ENCODE peak calls at places on chromosomes 13 and 19, in five cellular contexts. D is trophoblast cell, O is kidney, I is H9, X is fibroblast of lung. Y is an unnamed sample.

GRCh38 chr13:41699759-41700158 is 242.4 kb downstream of the RGCC start:
- DNase-seq in D (no peak), O (no peak), I (no peak), X (no peak), Y (no peak)

GRCh38 chr13:51419015-51419636 is 33.7 kb downstream of the INTS6 start:
- DNase-seq in D (no peak), O (no peak), I (no peak), X (no peak), Y (no peak)

GRCh38 chr19:30070198-30070969 is 128.3 kb downstream of the URI1 start:
- DNase-seq in D (no peak), O (peak; percentile 63), I (peak; percentile 21), X (no peak), Y (no peak)

GRCh38 chr13:35741657-35742056 is 265.2 kb upstream of the MAB21L1 start:
- DNase-seq in D (no peak), O (no peak), I (no peak), X (no peak), Y (no peak)

GRCh38 chr19:46818812-46819211 is 30.4 kb upstream of the SLC1A5 start:
- DNase-seq in D (no peak), O (no peak), I (peak; percentile 43), X (peak; percentile 38), Y (no peak)

GRCh38 chr19:990119-990571 is 6.0 kb downstream of the WDR18 start:
- DNase-seq in D (no peak), O (no peak), I (no peak), X (no peak), Y (no peak)

GRCh38 chr19:49677901-49678674 is 1.0 kb downstream of the PRMT1 start:
- DNase-seq in D (peak; percentile 92), O (no peak), I (peak; percentile 91), X (peak; percentile 56), Y (peak; percentile 73)

GRCh38 chr19:7734220-7735203 is 2.6 kb upstream of the CLEC4G start:
- DNase-seq in D (no peak), O (peak; percentile 28), I (no peak), X (peak; percentile 17), Y (no peak)

GRCh38 chr13:71240906-71241305 is 626.1 kb downstream of the DACH1 start:
- DNase-seq in D (no peak), O (no peak), I (no peak), X (peak; percentile 59), Y (no peak)

GRCh38 chr13:98496239-98496668 is 80.7 kb downstream of the STK24 start:
- DNase-seq in D (no peak), O (no peak), I (no peak), X (peak; percentile 72), Y (peak; percentile 87)

GRCh38 chr13:37014609-37015008 is 14.0 kb downstream of the EXOSC8 start:
- DNase-seq in D (no peak), O (no peak), I (no peak), X (peak; percentile 53), Y (no peak)

GRCh38 chr13:36887758-36888521 is 32.1 kb downstream of the SMAD9 start:
- DNase-seq in D (no peak), O (no peak), I (peak; percentile 35), X (no peak), Y (no peak)

GRCh38 chr19:49331616-49332055 is 3.6 kb upstream of the CD37 start:
- DNase-seq in D (no peak), O (no peak), I (peak; percentile 71), X (peak; percentile 50), Y (peak; percentile 59)

GRCh38 chr13:110133425-110134235 is 173.3 kb downstream of the COL4A1 start:
- DNase-seq in D (no peak), O (no peak), I (no peak), X (no peak), Y (no peak)

GRCh38 chr19:3518669-3519068 is 12.6 kb downstream of the FZR1 start:
- DNase-seq in D (no peak), O (no peak), I (no peak), X (no peak), Y (no peak)

GRCh38 chr13:95100525-95101121 is 200.6 kb downstream of the ABCC4 start:
- DNase-seq in D (no peak), O (no peak), I (no peak), X (peak; percentile 47), Y (no peak)

GRCh38 chr19:50496189-50497029 is 14.6 kb downstream of the JOSD2 start:
- DNase-seq in D (no peak), O (peak; percentile 53), I (peak; percentile 71), X (no peak), Y (peak; percentile 62)

GRCh38 chr19:14782978-14783545 is 4.7 kb upstream of the ADGRE2 start:
- DNase-seq in D (peak; percentile 29), O (no peak), I (peak; percentile 14), X (no peak), Y (no peak)

GRCh38 chr13:110444226-110444653 is 117.3 kb downstream of the RAB20 start:
- DNase-seq in D (peak; percentile 43), O (no peak), I (no peak), X (peak; percentile 49), Y (no peak)

GRCh38 chr19:5338661-5339469 is 1.7 kb downstream of the PTPRS start:
- DNase-seq in D (no peak), O (no peak), I (peak; percentile 70), X (no peak), Y (no peak)

GRCh38 chr13:21557995-21558394 is 46.0 kb downstream of the MICU2 start:
- DNase-seq in D (peak; percentile 15), O (no peak), I (peak; percentile 40), X (no peak), Y (no peak)

GRCh38 chr19:34351382-34351802 is 13.6 kb upstream of the GPI start:
- DNase-seq in D (no peak), O (no peak), I (no peak), X (no peak), Y (no peak)

GRCh38 chr13:50244913-50245574 is 229.8 kb downstream of the KCNRG start:
- DNase-seq in D (no peak), O (no peak), I (no peak), X (peak; percentile 94), Y (no peak)

GRCh38 chr19:51690359-51691121 is 2.6 kb upstream of the SPACA6 start:
- DNase-seq in D (peak; percentile 68), O (peak; percentile 89), I (peak; percentile 83), X (peak; percentile 78), Y (no peak)

GRCh38 chr19:748274-748598 is 2.7 kb upstream of the MISP start:
- DNase-seq in D (peak; percentile 35), O (no peak), I (no peak), X (no peak), Y (no peak)

GRCh38 chr19:51341976-51342580 is at the start of gene VSIG10L:
- DNase-seq in D (no peak), O (peak; percentile 49), I (no peak), X (no peak), Y (no peak)

GRCh38 chr19:30391554-30392551 is 19.7 kb downstream of the ZNF536 start:
- DNase-seq in D (no peak), O (no peak), I (peak; percentile 41), X (no peak), Y (no peak)

GRCh38 chr13:36553501-36553900 is 120.3 kb upstream of the SERTM1 start:
- DNase-seq in D (peak; percentile 22), O (no peak), I (no peak), X (no peak), Y (no peak)

GRCh38 chr13:32408296-32408998 is 19.5 kb downstream of the N4BP2L1 start:
- DNase-seq in D (no peak), O (no peak), I (no peak), X (no peak), Y (no peak)

GRCh38 chr19:518292-519231 is 11.3 kb downstream of the TPGS1 start:
- DNase-seq in D (no peak), O (no peak), I (peak; percentile 82), X (peak; percentile 94), Y (no peak)

GRCh38 chr19:51751655-51752054 is at the start of gene FPR1:
- DNase-seq in D (no peak), O (no peak), I (no peak), X (no peak), Y (no peak)

GRCh38 chr13:40109324-40109958 is 454.0 kb downstream of the COG6 start:
- DNase-seq in D (peak; percentile 63), O (no peak), I (no peak), X (peak; percentile 96), Y (peak; percentile 40)

GRCh38 chr19:49676136-49676689 is 858 bp upstream of the PRMT1 start:
- DNase-seq in D (peak; percentile 90), O (peak; percentile 94), I (peak; percentile 89), X (peak; percentile 97), Y (peak; percentile 83)

GRCh38 chr19:19059837-19060611 is 3.8 kb upstream of the SLC25A42 start:
- DNase-seq in D (no peak), O (no peak), I (no peak), X (no peak), Y (no peak)

DNA sequence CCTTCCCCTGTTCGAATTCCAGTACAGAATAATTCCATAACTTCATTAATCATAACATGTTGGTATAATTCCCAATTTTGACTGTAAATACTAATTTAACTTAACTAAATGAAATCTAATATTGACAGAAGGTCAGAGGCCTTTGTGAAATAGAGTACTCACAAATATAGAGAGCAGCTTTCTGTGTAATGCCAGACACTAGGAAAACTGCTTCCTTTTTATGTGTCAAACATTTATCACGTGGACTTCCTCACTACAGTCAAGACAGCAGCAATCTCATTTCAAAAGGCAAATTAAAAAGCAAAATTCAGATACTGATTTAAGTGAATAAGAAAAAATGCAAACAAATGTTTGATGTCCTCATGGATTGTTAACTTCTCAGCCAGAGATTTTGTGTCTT is 13.1 kb downstream of the ITM2B start:
- DNase-seq in D (no peak), O (no peak), I (no peak), X (no peak), Y (no peak)
- H3K4me1 ChIP-seq in D (no peaks in the 10 kb centered on the region), O (peaks cover 4% of the 10 kb centered on the region), I (no peaks in the 10 kb centered on the region), X (no peaks in the 10 kb centered on the region), Y (peaks cover 93% of the 10 kb centered on the region)

DNA sequence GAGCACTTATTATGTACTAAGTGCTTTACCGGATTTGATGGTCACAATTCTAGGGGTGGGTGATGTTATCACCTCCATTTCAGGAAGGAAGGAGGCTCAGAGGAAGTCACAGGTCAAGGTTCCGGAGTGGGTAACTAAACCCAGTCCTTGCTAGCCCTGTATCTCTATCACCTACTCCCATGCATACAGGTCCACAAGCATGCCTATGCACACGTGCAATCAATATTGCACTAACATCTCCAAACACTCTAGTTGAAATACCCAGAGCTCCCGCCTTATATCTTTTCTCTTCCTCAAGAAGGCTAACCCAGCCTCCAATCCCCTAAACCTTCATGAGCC is 17.8 kb upstream of the FOSB start:
- DNase-seq in D (no peak), O (no peak), I (no peak), X (no peak), Y (no peak)
- H3K4me1 ChIP-seq in D (peaks cover 12% of the 10 kb centered on the region), O (peaks cover 6% of the 10 kb centered on the region), I (peaks cover 2% of the 10 kb centered on the region), X (peaks cover 2% of the 10 kb centered on the region), Y (no peaks in the 10 kb centered on the region)

DNA sequence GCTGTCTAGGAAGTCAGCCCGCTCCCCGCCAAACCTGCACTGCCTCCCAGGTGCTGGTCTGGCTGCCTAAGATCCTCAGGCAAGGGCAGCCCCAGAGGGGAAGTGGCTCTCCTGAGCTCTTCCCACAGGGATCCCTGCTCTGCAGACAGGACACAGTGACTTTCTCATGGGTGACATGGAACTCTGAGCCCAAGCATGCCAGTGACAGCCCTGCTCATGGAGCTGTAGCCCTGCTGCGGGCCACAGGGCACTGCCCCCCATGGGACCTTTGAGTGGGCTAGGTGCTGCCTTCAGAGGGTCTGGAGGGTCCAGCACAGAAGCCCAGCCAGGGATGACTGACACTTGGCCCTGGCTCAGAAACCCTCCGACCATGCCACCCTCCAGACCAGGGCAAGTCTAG is 109.1 kb downstream of the TUBA3C start:
- DNase-seq in D (no peak), O (no peak), I (no peak), X (no peak), Y (no peak)
- H3K4me1 ChIP-seq in D (no peaks in the 10 kb centered on the region), O (no peaks in the 10 kb centered on the region), I (no peaks in the 10 kb centered on the region), X (no peaks in the 10 kb centered on the region), Y (no peaks in the 10 kb centered on the region)

GRCh38 chr13:113855931-113856715 is 7.8 kb downstream of the GAS6 start:
- DNase-seq in D (no peak), O (peak; percentile 51), I (no peak), X (no peak), Y (no peak)
- H3K4me1 ChIP-seq in D (peaks cover 12% of the 10 kb centered on the region), O (peaks cover 71% of the 10 kb centered on the region), I (peaks cover 13% of the 10 kb centered on the region), X (peaks cover 40% of the 10 kb centered on the region), Y (peaks cover 78% of the 10 kb centered on the region)